ENCODE peak calls at places on chromosomes 3 and 15, in four cellular contexts. H is stimulated activated CD4-positive, alpha-beta T cell treated with anti-CD3 and anti-CD28 coated beads, Interleukin-15, amount 100 ng/mL, for 48 hours; E is A549; N is lower lobe of right lung. P is an unnamed sample.

GRCh38 chr3:11603628-11604027 is 40.1 kb downstream of the VGLL4 start:
- DNase-seq in E (peak; percentile 25), H (no peak), N (no peak), P (peak; percentile 85)

GRCh38 chr3:12329063-12329462 is 40.2 kb downstream of the PPARG start:
- DNase-seq in N (no peak), E (no peak), H (no peak), P (no peak)

GRCh38 chr15:71811752-71812735 is 1.7 kb downstream of the NR2E3 start:
- DNase-seq in N (no peak), E (no peak), H (no peak), P (no peak)

GRCh38 chr3:163779396-163780344 is 1298.6 kb downstream of the SI start:
- DNase-seq in E (no peak), H (no peak), N (no peak), P (no peak)

GRCh38 chr3:194487289-194488006 is 646 bp upstream of the ATP13A3 start:
- DNase-seq in N (peak; percentile 79), E (no peak), H (peak; percentile 19), P (peak; percentile 42)

GRCh38 chr3:139620438-139620837 is 57.3 kb downstream of the NMNAT3 start:
- DNase-seq in E (no peak), H (no peak), N (no peak), P (no peak)

GRCh38 chr3:82643948-82644347 is 882.5 kb upstream of the GBE1 start:
- DNase-seq in E (peak; percentile 26), N (no peak), H (no peak), P (no peak)

GRCh38 chr3:191774485-191774884 is 313.5 kb downstream of the PYDC2 start:
- DNase-seq in H (no peak), N (no peak), E (peak; percentile 81), P (no peak)

GRCh38 chr15:78396186-78396814 is 41.7 kb upstream of the IREB2 start:
- DNase-seq in E (no peak), N (no peak), H (no peak), P (no peak)

GRCh38 chr15:68389936-68390790 is 41.8 kb downstream of the ITGA11 start:
- DNase-seq in H (no peak), N (no peak), E (no peak), P (peak; percentile 83)

GRCh38 chr3:129933471-129933870 is 40.0 kb upstream of the TMCC1 start:
- DNase-seq in E (no peak), H (no peak), N (no peak), P (no peak)

GRCh38 chr3:186286114-186286513 is 75.9 kb downstream of the DGKG start:
- DNase-seq in H (no peak), E (no peak), N (no peak), P (peak; percentile 44)

GRCh38 chr15:51121118-51121517 is 26.4 kb upstream of the TNFAIP8L3 start:
- DNase-seq in E (peak; percentile 85), H (no peak), N (no peak), P (peak; percentile 61)

GRCh38 chr3:149553781-149554451 is 79.4 kb downstream of the TM4SF4 start:
- DNase-seq in N (no peak), H (no peak), E (no peak), P (no peak)

GRCh38 chr3:178482981-178483380 is 53.3 kb upstream of the KCNMB2 start:
- DNase-seq in H (no peak), N (no peak), E (no peak), P (no peak)

P was measured in hepatic stellate cell.